ENCODE peak calls at places on chromosomes 13 and 19, in four cellular contexts. T, J, Z and X are unnamed samples.

GRCh38 chr19:10112037-10112751 is 701 bp downstream of the P2RY11 start:
- DNase-seq in T (no peak), J (no peak), Z (peak; percentile 38), X (no peak)

GRCh38 chr19:38003427-38004099 is 96.6 kb downstream of the SIPA1L3 start:
- DNase-seq in T (no peak), J (peak; percentile 81), Z (peak; percentile 97), X (peak; percentile 82)

GRCh38 chr19:15280915-15281683 is 48.9 kb upstream of the EPHX3 start:
- DNase-seq in T (no peak), J (no peak), Z (peak; percentile 71), X (peak; percentile 89)

GRCh38 chr19:35673121-35673804 is 6.9 kb downstream of the UPK1A start:
- DNase-seq in T (no peak), J (peak; percentile 92), Z (peak; percentile 73), X (no peak)

GRCh38 chr13:99968521-99969367 is 2.8 kb downstream of the ZIC5 start:
- DNase-seq in T (no peak), J (peak; percentile 76), Z (no peak), X (peak; percentile 84)

GRCh38 chr19:40549007-40549708 is 27.5 kb upstream of the SHKBP1 start:
- DNase-seq in T (no peak), J (peak; percentile 98), Z (no peak), X (peak; percentile 79)

GRCh38 chr19:18435185-18435841 is 2.6 kb downstream of the ISYNA1 start:
- DNase-seq in T (no peak), J (peak; percentile 52), Z (no peak), X (no peak)

GRCh38 chr19:40990972-40991381 is at the start of gene CYP2B6:
- DNase-seq in T (no peak), J (no peak), Z (no peak), X (no peak)

GRCh38 chr13:99119686-99120085 is 81.0 kb upstream of the UBAC2 start:
- DNase-seq in T (no peak), J (no peak), Z (no peak), X (no peak)

GRCh38 chr13:102597029-102598015 is 536 bp downstream of the TPP2 start:
- DNase-seq in T (peak; percentile 43), J (peak; percentile 65), Z (peak; percentile 13), X (peak; percentile 60)

GRCh38 chr19:34336781-34337271 is 28.2 kb upstream of the GPI start:
- DNase-seq in T (peak; percentile 26), J (no peak), Z (no peak), X (no peak)

GRCh38 chr13:42709276-42709675 is 72.1 kb upstream of the FAM216B start:
- DNase-seq in T (no peak), J (no peak), Z (no peak), X (no peak)

GRCh38 chr13:103883152-103883551 is 816.9 kb upstream of the SLC10A2 start:
- DNase-seq in T (peak; percentile 24), J (peak; percentile 90), Z (peak; percentile 89), X (peak; percentile 83)

GRCh38 chr19:16039081-16039480 is 37.2 kb upstream of the TPM4 start:
- DNase-seq in T (no peak), J (no peak), Z (no peak), X (no peak)

GRCh38 chr19:39342647-39343305 is 555 bp downstream of the SAMD4B start:
- DNase-seq in T (no peak), J (no peak), Z (no peak), X (peak; percentile 8)

GRCh38 chr13:40292536-40292935 is 373.9 kb downstream of the FOXO1 start:
- DNase-seq in T (no peak), J (no peak), Z (no peak), X (no peak)

GRCh38 chr19:56348289-56348877 is 33.7 kb upstream of the ZSCAN5A start:
- DNase-seq in T (peak; percentile 40), J (peak; percentile 54), Z (peak; percentile 21), X (no peak)

GRCh38 chr19:6721773-6722172 is 1.3 kb upstream of the C3 start:
- DNase-seq in T (peak; percentile 45), J (no peak), Z (no peak), X (no peak)

GRCh38 chr19:45547965-45548609 is 36.5 kb downstream of the OPA3 start:
- DNase-seq in T (no peak), J (no peak), Z (peak; percentile 75), X (no peak)

GRCh38 chr13:79901336-79901735 is 420.4 kb downstream of the NDFIP2 start:
- DNase-seq in T (no peak), J (no peak), Z (peak; percentile 36), X (peak; percentile 40)

GRCh38 chr13:28568286-28568685 is 73.4 kb upstream of the FLT1 start:
- DNase-seq in T (peak; percentile 53), J (no peak), Z (no peak), X (no peak)

GRCh38 chr19:21765151-21765550 is 2.2 kb downstream of the ZNF100 start:
- DNase-seq in T (no peak), J (no peak), Z (no peak), X (no peak)

GRCh38 chr13:97367427-97367826 is 66.5 kb upstream of the RAP2A start:
- DNase-seq in T (no peak), J (peak; percentile 63), Z (peak; percentile 85), X (peak; percentile 33)

GRCh38 chr13:99867535-99868271 is 103.9 kb downstream of the ZIC5 start:
- DNase-seq in T (no peak), J (peak; percentile 29), Z (no peak), X (no peak)

GRCh38 chr13:45925151-45925550 is 73.6 kb upstream of the SIAH3 start:
- DNase-seq in T (peak; percentile 17), J (no peak), Z (no peak), X (no peak)

GRCh38 chr19:40742477-40742876 is 7.8 kb downstream of the ACTMAP start:
- DNase-seq in T (no peak), J (no peak), Z (no peak), X (no peak)

GRCh38 chr13:111365149-111366005 is 44.9 kb downstream of the TEX29 start:
- DNase-seq in T (no peak), J (no peak), Z (no peak), X (no peak)

GRCh38 chr13:98300956-98301641 is 124.0 kb upstream of the RNF113B start:
- DNase-seq in T (no peak), J (no peak), Z (peak; percentile 37), X (no peak)

GRCh38 chr19:28746486-28746885 is 466.5 kb downstream of the UQCRFS1 start:
- DNase-seq in T (no peak), J (no peak), Z (no peak), X (no peak)

GRCh38 chr13:42859760-42860159 is 78.4 kb downstream of the FAM216B start:
- DNase-seq in T (no peak), J (no peak), Z (no peak), X (no peak)